ENCODE peak calls at places on chromosome 17, in nine cellular contexts. Y is adrenal gland; U is IMR-90; P is HL-60; J is BE2C; K is mucosa of descending colon; W is sigmoid colon; M is CD8-positive, alpha-beta T cell; O is heart left ventricle. A is an unnamed sample.

GRCh38 chr17:68437979-68438877 is 19.1 kb downstream of the WIPI1 start:
- DNase-seq in O (peak; percentile 74), P (no peak), W (no peak), M (peak; percentile 32), K (peak; percentile 73), Y (no peak), J (no peak), U (peak; percentile 47), A (no peak)

GRCh38 chr17:59558953-59559352 is 6.5 kb upstream of the DHX40 start:
- DNase-seq in K (no peak), M (no peak), U (peak; percentile 7), O (no peak), J (no peak), W (no peak), P (no peak), Y (no peak), A (no peak)

GRCh38 chr17:76265624-76266243 is 586 bp downstream of the UBALD2 start:
- DNase-seq in P (no peak), O (peak; percentile 77), J (peak; percentile 57), W (peak; percentile 86), K (peak; percentile 79), Y (peak; percentile 53), M (peak; percentile 63), U (peak; percentile 30), A (peak; percentile 64)

GRCh38 chr17:77528516-77529327 is 388.0 kb downstream of the SEC14L1 start:
- DNase-seq in O (no peak), K (no peak), U (no peak), J (peak; percentile 89), Y (no peak), W (peak; percentile 37), P (no peak), M (peak; percentile 27), A (peak; percentile 81)

GRCh38 chr17:21677911-21678310 is 14.4 kb upstream of the KCNJ18 start:
- DNase-seq in O (no peak), W (peak; percentile 47), P (no peak), U (no peak), J (no peak), Y (no peak), K (no peak), M (no peak), A (no peak)

GRCh38 chr17:36849871-36850348 is 87.4 kb upstream of the LHX1 start:
- DNase-seq in J (peak; percentile 72), W (no peak), U (peak; percentile 63), K (no peak), Y (no peak), P (no peak), O (no peak), M (no peak), A (no peak)

GRCh38 chr17:56593741-56594527 is 435 bp downstream of the NOG start:
- DNase-seq in M (peak; percentile 45), P (peak; percentile 40), K (peak; percentile 55), W (peak; percentile 72), Y (peak; percentile 62), O (peak; percentile 62), U (peak; percentile 71), J (peak; percentile 56), A (peak; percentile 73)

GRCh38 chr17:67902531-67903231 is 77.4 kb downstream of the BPTF start:
- DNase-seq in J (no peak), M (no peak), W (no peak), K (no peak), P (no peak), U (no peak), O (no peak), Y (no peak), A (no peak)

GRCh38 chr17:79850571-79851460 is 11.6 kb upstream of the CBX4 start:
- DNase-seq in U (peak; percentile 86), P (no peak), W (no peak), J (no peak), O (no peak), M (no peak), K (no peak), Y (no peak), A (no peak)

GRCh38 chr17:78380370-78380769 is 1.9 kb downstream of the PGS1 start:
- DNase-seq in M (no peak), P (no peak), K (no peak), U (no peak), Y (no peak), O (no peak), W (no peak), J (no peak), A (no peak)

GRCh38 chr17:7440113-7440822 is 956 bp downstream of the FGF11 start:
- DNase-seq in O (peak; percentile 81), U (no peak), P (peak; percentile 46), M (peak; percentile 35), Y (peak; percentile 86), K (peak; percentile 65), W (peak; percentile 80), J (peak; percentile 65), A (peak; percentile 70)

GRCh38 chr17:74449306-74449705 is 17.1 kb upstream of the CD300A start:
- DNase-seq in Y (no peak), J (no peak), O (no peak), P (no peak), W (no peak), M (no peak), U (no peak), K (no peak), A (no peak)

GRCh38 chr17:79747508-79748295 is 17.0 kb downstream of the ENPP7 start:
- DNase-seq in Y (no peak), J (no peak), M (no peak), O (no peak), W (no peak), U (no peak), K (no peak), P (no peak), A (peak; percentile 58)

GRCh38 chr17:27512511-27513346 is 56.5 kb downstream of the KSR1 start:
- DNase-seq in W (no peak), P (no peak), Y (no peak), U (peak; percentile 61), K (no peak), J (no peak), O (no peak), M (no peak), A (no peak)

GRCh38 chr17:68290955-68291835 is at the start of the genes ARSG and SLC16A6:
- DNase-seq in P (peak; percentile 76), M (peak; percentile 81), U (peak; percentile 48), K (peak; percentile 71), J (peak; percentile 92), W (no peak), Y (peak; percentile 66), O (peak; percentile 45), A (peak; percentile 76)

GRCh38 chr17:65916425-65916824 is 275.5 kb downstream of the CEP112 start:
- DNase-seq in U (no peak), M (no peak), W (no peak), Y (no peak), J (no peak), P (no peak), O (no peak), K (no peak), A (no peak)

GRCh38 chr17:65917560-65917959 is 274.4 kb downstream of the CEP112 start:
- DNase-seq in P (no peak), Y (no peak), K (no peak), M (no peak), U (no peak), J (no peak), O (no peak), W (no peak), A (no peak)

GRCh38 chr17:65920996-65921395 is 270.9 kb downstream of the CEP112 start:
- DNase-seq in U (no peak), K (no peak), P (no peak), Y (no peak), M (no peak), O (no peak), W (no peak), J (no peak), A (no peak)

GRCh38 chr17:65918450-65918849 is 273.5 kb downstream of the CEP112 start:
- DNase-seq in O (no peak), K (no peak), P (no peak), U (no peak), J (no peak), W (no peak), Y (no peak), M (no peak), A (no peak)

GRCh38 chr17:65918921-65919546 is 272.9 kb downstream of the CEP112 start:
- DNase-seq in P (no peak), M (no peak), U (no peak), J (no peak), W (no peak), K (no peak), O (no peak), Y (no peak), A (no peak)
- TF ChIP-seq CTCF in P (no peak), M (no peak), U (no peak), J (no peak), W (no peak), K (no peak), O (peak; percentile 11), Y (no peak), A (no peak)

GRCh38 chr17:65389956-65390355 is 171.5 kb downstream of the AXIN2 start:
- DNase-seq in W (no peak), K (no peak), U (peak; percentile 68), O (no peak), Y (no peak), M (no peak), J (no peak), P (no peak), A (no peak)
- TF ChIP-seq CTCF in W (no peak), K (no peak), U (no peak), O (no peak), Y (no peak), M (no peak), J (no peak), P (no peak), A (no peak)

GRCh38 chr17:48290378-48290777 is 139.6 kb downstream of the SKAP1 start:
- DNase-seq in M (no peak), K (no peak), P (no peak), O (no peak), W (no peak), J (no peak), U (no peak), Y (no peak), A (no peak)

GRCh38 chr17:48294989-48295892 is 134.8 kb downstream of the SKAP1 start:
- DNase-seq in K (no peak), J (no peak), U (no peak), M (no peak), W (no peak), O (no peak), P (no peak), Y (no peak), A (no peak)

GRCh38 chr17:48296453-48296852 is 133.6 kb downstream of the SKAP1 start:
- DNase-seq in U (no peak), K (no peak), Y (no peak), W (no peak), O (no peak), M (no peak), J (no peak), P (no peak), A (no peak)

GRCh38 chr17:48294193-48294909 is 135.7 kb downstream of the SKAP1 start:
- DNase-seq in W (no peak), P (no peak), M (no peak), J (no peak), O (no peak), K (no peak), U (no peak), Y (no peak), A (no peak)

GRCh38 chr17:48293319-48294192 is 136.5 kb downstream of the SKAP1 start:
- DNase-seq in W (no peak), P (no peak), M (no peak), O (no peak), K (no peak), Y (no peak), U (no peak), J (no peak), A (no peak)
- TF ChIP-seq CTCF in W (no peak), P (no peak), M (no peak), O (no peak), K (no peak), Y (no peak), U (no peak), J (no peak), A (no peak)

GRCh38 chr17:33106525-33107162 is 115.0 kb downstream of the SPACA3 start:
- DNase-seq in K (no peak), O (no peak), J (no peak), M (no peak), U (no peak), Y (no peak), P (no peak), W (no peak), A (no peak)
- TF ChIP-seq CTCF in K (no peak), O (no peak), J (no peak), M (no peak), U (no peak), Y (no peak), P (no peak), W (no peak), A (no peak)

A was measured in glutamatergic neuron.